ENCODE peak calls at places on chromosomes 5 and 9, in four cellular contexts. Q is IMR-90, J is H9, P is H1. C is an unnamed sample.
A peak's percentile ranks its signal among the peaks of the same experiment; 100 is the strongest.

GRCh38 chr5:17230808-17231525 is 13.5 kb downstream of the BASP1 start:
- DNase-seq in J (no peak), Q (no peak), P (no peak), C (no peak)

GRCh38 chr9:124658165-124659017 is 112.7 kb downstream of the NR6A1 start:
- DNase-seq in J (peak; percentile 83), P (no peak), Q (peak; percentile 97), C (peak; percentile 89)

GRCh38 chr5:72036951-72037350 is 70.3 kb upstream of the MAP1B start:
- DNase-seq in J (peak; percentile 55), P (no peak), Q (peak; percentile 4), C (peak; percentile 81)

GRCh38 chr5:159746707-159747106 is 169.6 kb upstream of the ADRA1B start:
- DNase-seq in P (no peak), J (no peak), Q (no peak), C (no peak)

GRCh38 chr9:38026021-38026809 is 42.8 kb downstream of the SHB start:
- DNase-seq in Q (peak; percentile 98), P (no peak), J (peak; percentile 67), C (peak; percentile 76)

GRCh38 chr9:92736816-92737606 is 27.6 kb downstream of the BICD2 start:
- DNase-seq in J (no peak), Q (peak; percentile 28), P (no peak), C (no peak)

GRCh38 chr9:21806644-21807043 is 4.2 kb downstream of the MTAP start:
- DNase-seq in J (no peak), P (no peak), Q (no peak), C (no peak)

GRCh38 chr9:69621735-69622460 is 50.3 kb downstream of the APBA1 start:
- DNase-seq in J (no peak), P (no peak), Q (no peak), C (no peak)

GRCh38 chr9:34826999-34827538 is 117.1 kb upstream of the CCL21 start:
- DNase-seq in J (no peak), P (no peak), Q (no peak), C (no peak)

DNA sequence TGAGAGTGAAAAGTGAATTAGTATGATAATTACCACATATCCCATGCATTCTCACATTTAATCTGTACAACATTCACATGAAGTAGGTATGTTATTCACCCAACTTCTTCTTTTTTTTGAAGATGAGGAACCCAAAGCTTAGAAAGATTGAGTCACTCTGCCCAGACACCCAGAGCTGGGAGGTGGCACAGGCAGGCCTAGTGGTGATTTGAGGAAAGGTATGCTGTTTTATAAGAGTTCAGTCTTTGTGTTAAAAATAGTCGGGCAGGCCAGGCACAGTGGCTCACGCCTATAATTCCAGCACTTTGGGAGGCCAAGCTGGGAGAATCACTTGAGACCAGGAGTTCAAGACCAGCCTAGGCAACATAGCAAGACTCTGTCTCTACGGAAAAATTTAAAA is 285.3 kb downstream of the NR3C1 start:
- DNase-seq in P (no peak), Q (no peak), J (no peak), C (no peak)
- H3K56ac ChIP-seq in P (no peak overlapping the region), Q (no peak overlapping the region), J (no peak overlapping the region), C (no peak overlapping the region)

DNA sequence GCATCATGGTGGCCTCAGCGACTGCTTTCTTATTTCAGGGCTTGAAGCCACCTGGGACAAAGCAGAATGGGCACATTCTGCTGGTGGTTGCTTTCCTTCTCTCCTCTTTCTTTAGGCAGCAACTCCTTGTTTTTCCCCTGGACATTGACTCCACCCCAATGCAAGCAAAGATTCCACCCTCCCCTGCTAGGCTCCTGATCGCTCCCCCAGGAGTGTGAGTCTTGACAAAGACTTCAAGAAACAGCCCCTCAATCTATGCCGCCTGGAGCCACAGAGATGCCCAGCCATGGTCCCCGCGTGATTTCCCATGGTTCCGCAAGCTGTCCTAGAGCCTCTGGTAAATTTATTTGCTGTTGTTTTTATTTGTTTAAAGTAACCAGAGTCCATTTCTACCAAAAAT is 2.4 kb downstream of the KCNMB1 start:
- DNase-seq in J (no peak), Q (no peak), P (no peak), C (no peak)
- H3K56ac ChIP-seq in J (no peak overlapping the region), Q (no peak overlapping the region), P (no peak overlapping the region), C (no peak overlapping the region)

DNA sequence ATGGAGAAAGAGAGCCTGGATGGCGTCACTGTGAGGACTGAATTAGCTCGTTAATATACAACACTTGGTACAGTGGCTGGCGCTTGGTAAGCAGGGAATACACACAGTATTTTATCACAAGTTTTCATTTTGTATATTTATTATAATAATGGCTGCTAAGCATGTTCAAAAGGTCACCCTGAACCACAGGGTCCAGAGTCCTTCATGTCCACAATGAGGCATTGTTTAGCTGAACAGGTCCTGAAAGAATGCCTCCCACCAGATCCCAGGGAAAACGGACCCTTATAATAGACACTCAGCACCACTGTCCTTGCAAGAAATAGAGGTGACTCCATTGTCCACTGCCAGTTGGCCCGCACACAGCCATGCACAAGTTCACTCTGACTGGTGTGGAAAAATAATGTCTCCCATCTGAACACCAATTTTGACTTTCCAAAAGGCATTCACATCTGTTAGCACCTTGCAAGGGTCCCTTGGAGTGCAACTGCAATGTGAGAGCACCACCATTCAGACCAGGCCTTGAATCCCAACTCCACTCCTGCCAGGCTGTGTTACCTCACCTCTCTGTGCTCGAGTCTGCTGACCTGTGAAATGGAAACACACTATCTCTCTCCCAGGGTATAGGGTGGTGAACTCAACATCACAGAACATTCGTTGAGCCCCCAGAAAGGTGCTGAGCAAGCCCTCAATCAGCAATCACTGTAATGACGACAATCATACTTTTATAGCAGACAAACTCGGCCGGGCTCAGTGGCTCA is 3.9 kb downstream of the VDAC1 start:
- DNase-seq in J (no peak), P (no peak), Q (no peak), C (no peak)
- H3K56ac ChIP-seq in J (no peak overlapping the region), P (no peak overlapping the region), Q (no peak overlapping the region), C (no peak overlapping the region)

GRCh38 chr5:717143-717542 is 24.0 kb upstream of the TPPP start:
- DNase-seq in P (no peak), Q (no peak), J (no peak), C (no peak)
- H3K56ac ChIP-seq in P (no peak overlapping the region), Q (no peak overlapping the region), J (no peak overlapping the region), C (no peak overlapping the region)

GRCh38 chr5:116574682-116575634 is at the start of gene SEMA6A:
- DNase-seq in P (peak; percentile 97), Q (peak; percentile 75), J (peak; percentile 97), C (peak; percentile 99)
- H3K56ac ChIP-seq in P (peak within 1 kb of the TSS; percentile 90), Q (no peak within 1 kb of the TSS), J (no peak within 1 kb of the TSS), C (peak within 1 kb of the TSS; percentile 94)

DNA sequence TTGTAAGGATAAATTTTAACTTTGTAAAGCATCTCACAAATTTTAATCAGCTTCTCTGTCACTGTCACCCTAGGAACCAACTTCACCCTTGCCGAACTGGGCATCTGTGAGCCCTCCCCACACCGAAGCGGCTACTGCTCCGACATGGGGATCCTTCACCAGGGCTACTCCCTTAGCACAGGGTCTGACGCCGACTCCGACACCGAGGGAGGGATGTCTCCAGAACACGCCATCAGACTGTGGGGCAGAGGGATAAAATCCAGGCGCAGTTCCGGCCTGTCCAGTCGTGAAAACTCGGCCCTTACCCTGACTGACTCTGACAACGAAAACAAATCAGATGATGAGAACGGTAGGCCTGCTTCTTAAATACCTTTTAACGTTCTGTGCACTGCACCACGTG is 916.3 kb upstream of the WWC1 start:
- DNase-seq in Q (no peak), P (no peak), J (no peak), C (no peak)
- H3K56ac ChIP-seq in Q (no peak overlapping the region), P (no peak overlapping the region), J (no peak overlapping the region), C (no peak overlapping the region)

GRCh38 chr5:137730331-137730730 is 5.6 kb downstream of the KLHL3 start:
- DNase-seq in J (no peak), Q (peak; percentile 78), P (no peak), C (no peak)
- H3K56ac ChIP-seq in J (no peak overlapping the region), Q (no peak overlapping the region), P (no peak overlapping the region), C (no peak overlapping the region)

GRCh38 chr5:3858524-3858923 is 262.9 kb downstream of the IRX1 start:
- DNase-seq in J (no peak), Q (no peak), P (no peak), C (no peak)
- H3K56ac ChIP-seq in J (no peak overlapping the region), Q (no peak overlapping the region), P (no peak overlapping the region), C (no peak overlapping the region)

C was measured in mesendoderm.